ENCODE peak calls at places on chromosomes 12 and 14, in six cellular contexts. F, W, Y, E, M and T are unnamed samples.

GRCh38 chr12:103571286-103571685 is 15.8 kb upstream of the STAB2 start:
- DNase-seq in F (no peak), W (no peak), Y (peak; percentile 90), E (peak; percentile 50), M (peak; percentile 82), T (no peak)

GRCh38 chr14:74947353-74948227 is 7.8 kb downstream of the PGF start:
- DNase-seq in F (no peak), W (no peak), Y (no peak), E (no peak), M (no peak), T (no peak)

GRCh38 chr12:22100952-22101748 is 55.1 kb downstream of the CMAS start:
- DNase-seq in F (no peak), W (no peak), Y (peak; percentile 60), E (no peak), M (no peak), T (peak; percentile 56)

GRCh38 chr12:113087193-113087592 is 30.7 kb downstream of the DTX1 start:
- DNase-seq in F (no peak), W (peak; percentile 68), Y (no peak), E (no peak), M (no peak), T (no peak)

GRCh38 chr12:41437578-41437977 is 249.5 kb downstream of the PDZRN4 start:
- DNase-seq in F (no peak), W (no peak), Y (no peak), E (no peak), M (no peak), T (no peak)

GRCh38 chr12:43836455-43836989 is 641 bp downstream of the TMEM117 start:
- DNase-seq in F (no peak), W (no peak), Y (no peak), E (no peak), M (no peak), T (no peak)

GRCh38 chr14:54815016-54815415 is 87.6 kb downstream of the GCH1 start:
- DNase-seq in F (no peak), W (no peak), Y (peak; percentile 13), E (no peak), M (no peak), T (no peak)

GRCh38 chr14:103067231-103067954 is 10.0 kb upstream of the CDC42BPB start:
- DNase-seq in F (no peak), W (no peak), Y (no peak), E (no peak), M (no peak), T (no peak)

GRCh38 chr14:103772078-103772712 is 56.6 kb downstream of the ZFYVE21 start:
- DNase-seq in F (no peak), W (no peak), Y (no peak), E (no peak), M (no peak), T (no peak)

GRCh38 chr14:90140298-90140955 is 78.6 kb downstream of the KCNK13 start:
- DNase-seq in F (no peak), W (no peak), Y (no peak), E (no peak), M (no peak), T (no peak)

GRCh38 chr14:59240356-59240755 is 51.9 kb downstream of the DAAM1 start:
- DNase-seq in F (no peak), W (no peak), Y (no peak), E (no peak), M (no peak), T (no peak)